ENCODE peak calls at places on chromosomes 1 and 21, in four cellular contexts. I, X, E and W are unnamed samples.

GRCh38 chr1:25031966-25032667 is 102.0 kb upstream of the RUNX3 start:
- DNase-seq in X (no peak), E (no peak), I (no peak), W (no peak)

GRCh38 chr1:67973061-67973460 is 77.4 kb downstream of the DIRAS3 start:
- DNase-seq in I (no peak), E (no peak), X (no peak), W (no peak)

GRCh38 chr21:17414766-17415165 is 98.1 kb upstream of the CXADR start:
- DNase-seq in I (no peak), E (no peak), X (no peak), W (no peak)

GRCh38 chr1:206133751-206134371 is 16.7 kb upstream of the AVPR1B start:
- DNase-seq in X (no peak), E (no peak), I (no peak), W (no peak)

GRCh38 chr1:155184351-155184811 is 10.7 kb downstream of the TRIM46 start:
- DNase-seq in X (no peak), E (no peak), I (no peak), W (no peak)

GRCh38 chr1:78622548-78622947 is 2.3 kb downstream of the IFI44L start:
- DNase-seq in X (no peak), E (no peak), I (no peak), W (no peak)

GRCh38 chr1:99503276-99503747 is 142.6 kb upstream of the PALMD start:
- DNase-seq in E (peak; percentile 26), I (no peak), X (no peak), W (peak; percentile 55)

GRCh38 chr21:25961042-25961441 is 209.5 kb downstream of the APP start:
- DNase-seq in X (no peak), E (no peak), I (no peak), W (no peak)

GRCh38 chr1:247047260-247047659 is 31.4 kb downstream of the ZNF670 start:
- DNase-seq in E (no peak), I (no peak), X (no peak), W (no peak)

GRCh38 chr1:54995835-54996234 is 2.9 kb upstream of the BSND start:
- DNase-seq in X (no peak), I (no peak), E (no peak), W (no peak)

GRCh38 chr1:75707191-75707590 is 17.3 kb upstream of the ACADM start:
- DNase-seq in X (no peak), I (no peak), E (no peak), W (no peak)

GRCh38 chr1:14778882-14779594 is 180.6 kb downstream of the KAZN start:
- DNase-seq in E (no peak), I (peak; percentile 21), X (peak; percentile 48), W (no peak)

GRCh38 chr1:30847358-30847972 is 61.1 kb downstream of the SDC3 start:
- DNase-seq in I (no peak), E (peak; percentile 66), X (peak; percentile 81), W (no peak)

GRCh38 chr1:170714163-170714562 is 50.2 kb downstream of the PRRX1 start:
- DNase-seq in I (no peak), E (no peak), X (no peak), W (no peak)

GRCh38 chr1:89310505-89310904 is 37.8 kb upstream of the GBP5 start:
- DNase-seq in I (no peak), X (no peak), E (no peak), W (peak; percentile 42)

GRCh38 chr1:61043010-61043820 is 39.1 kb upstream of the NFIA start:
- DNase-seq in I (peak; percentile 28), E (peak; percentile 91), X (peak; percentile 93), W (no peak)

GRCh38 chr1:110488867-110489266 is 30.1 kb downstream of the KCNA10 start:
- DNase-seq in I (no peak), X (no peak), E (no peak), W (no peak)

GRCh38 chr1:110487676-110488075 is 31.3 kb downstream of the KCNA10 start:
- DNase-seq in E (no peak), I (no peak), X (no peak), W (no peak)

GRCh38 chr1:110489973-110490542 is 28.9 kb downstream of the KCNA10 start:
- DNase-seq in X (no peak), E (no peak), I (no peak), W (no peak)

GRCh38 chr1:110490791-110491451 is 28.1 kb downstream of the KCNA10 start:
- DNase-seq in E (no peak), X (no peak), I (no peak), W (no peak)

GRCh38 chr1:110489406-110489805 is 29.6 kb downstream of the KCNA10 start:
- DNase-seq in I (no peak), E (no peak), X (no peak), W (no peak)
- H3K4me3 ChIP-seq in I (no peak overlapping the region), E (no peak overlapping the region), X (no peak overlapping the region), W (no peak overlapping the region)

GRCh38 chr1:153945795-153946621 is 510 bp downstream of the DENND4B start:
- DNase-seq in E (peak; percentile 78), I (no peak), X (peak; percentile 85), W (no peak)
- TF ChIP-seq CTCF in E (no peak), I (no peak), X (no peak), W (no peak)

DNA sequence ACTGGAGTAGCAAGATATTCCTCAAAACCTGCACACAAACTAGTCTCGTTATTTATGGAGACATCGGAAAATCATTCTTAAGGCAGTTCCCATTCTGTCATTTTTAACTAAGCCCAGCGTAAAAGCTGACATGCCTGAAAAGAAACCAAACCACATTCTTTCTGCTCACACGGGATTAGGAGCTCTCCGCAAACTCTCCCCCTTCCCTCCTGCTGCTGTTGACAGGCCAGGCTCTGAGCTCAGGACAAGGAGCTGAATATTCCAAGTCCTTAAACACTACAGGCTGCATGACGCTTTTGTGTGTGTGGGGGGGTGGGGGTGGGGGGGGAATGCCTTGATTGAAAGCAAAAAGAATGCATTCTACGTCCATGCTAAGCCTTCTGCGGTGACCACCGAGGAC is 5.2 kb downstream of the OLIG1 start:
- DNase-seq in X (no peak), E (no peak), I (no peak), W (no peak)
- H3K4me3 ChIP-seq in X (no peak overlapping the region), E (no peak overlapping the region), I (no peak overlapping the region), W (no peak overlapping the region)

GRCh38 chr1:85282424-85282823 is 6.0 kb upstream of the BCL10 start:
- DNase-seq in X (no peak), I (peak; percentile 41), E (no peak), W (no peak)
- TF ChIP-seq CTCF in X (no peak), I (peak; percentile 77), E (no peak), W (peak; percentile 44)

GRCh38 chr21:39118604-39119215 is 64.5 kb downstream of the PSMG1 start:
- DNase-seq in E (no peak), I (no peak), X (no peak), W (no peak)

GRCh38 chr21:39118061-39118460 is 65.2 kb downstream of the PSMG1 start:
- DNase-seq in X (no peak), E (no peak), I (no peak), W (no peak)

GRCh38 chr21:39115659-39116235 is 67.5 kb downstream of the PSMG1 start:
- DNase-seq in X (no peak), E (no peak), I (no peak), W (no peak)

GRCh38 chr21:39117571-39117970 is 65.7 kb downstream of the PSMG1 start:
- DNase-seq in I (no peak), E (no peak), X (no peak), W (no peak)

DNA sequence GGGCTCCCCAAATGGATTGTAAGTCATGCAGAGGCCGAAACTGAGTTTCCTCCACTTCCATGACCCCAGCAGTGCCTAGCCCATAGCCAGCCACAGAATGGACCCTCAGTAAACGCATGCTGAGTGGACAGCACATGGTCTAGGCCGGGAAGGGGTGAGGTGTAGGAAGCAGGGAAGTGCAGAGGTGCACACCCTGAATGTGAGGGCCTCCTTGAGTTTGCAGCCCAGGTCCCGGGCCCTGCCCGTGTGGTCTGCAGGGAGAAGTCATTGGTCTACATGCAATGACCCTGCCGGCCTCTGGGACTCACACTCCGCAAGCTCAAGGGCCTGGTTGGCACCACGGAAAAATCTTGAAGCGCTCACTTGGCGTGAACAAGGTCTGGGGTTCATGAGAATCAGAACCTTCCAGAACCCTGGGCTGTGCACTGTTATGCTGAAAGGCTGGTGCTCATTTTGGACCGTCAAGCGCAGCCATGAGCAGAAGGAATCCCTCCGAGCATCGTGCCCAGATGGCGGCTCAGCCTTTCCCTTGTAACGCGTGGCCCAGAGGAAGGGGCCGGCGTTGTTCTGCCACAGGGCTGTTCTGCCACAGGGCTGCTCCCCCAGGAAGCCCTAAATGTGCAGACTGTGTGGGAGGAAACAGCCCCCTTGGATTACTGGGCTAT is 66.4 kb downstream of the PSMG1 start:
- DNase-seq in I (no peak), E (no peak), X (no peak), W (no peak)
- H3K4me3 ChIP-seq in I (no peak overlapping the region), E (no peak overlapping the region), X (no peak overlapping the region), W (no peak overlapping the region)

GRCh38 chr21:30072496-30072895 is 94.1 kb downstream of the CLDN17 start:
- DNase-seq in X (peak; percentile 46), I (no peak), E (no peak), W (no peak)
- TF ChIP-seq CTCF in X (peak; percentile 27), I (no peak), E (no peak), W (peak; percentile 39)

DNA sequence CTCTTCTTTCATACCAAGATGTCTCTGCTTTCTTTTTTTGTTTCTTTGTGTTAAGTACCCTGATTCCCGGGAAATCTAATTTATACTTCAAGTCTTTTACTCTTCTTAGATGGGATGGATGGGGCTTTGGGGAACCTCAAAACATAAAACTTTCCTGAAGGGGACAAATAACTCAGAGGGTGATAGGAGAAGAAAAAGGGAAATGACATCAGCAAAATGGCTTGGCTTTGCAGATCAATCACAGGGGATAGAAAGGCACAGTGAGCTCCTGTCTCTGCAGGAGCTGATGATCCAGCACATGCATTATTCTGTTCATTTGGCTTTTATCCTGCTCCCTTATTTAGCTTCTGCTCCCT is 1.4 kb upstream of the CA14 start:
- DNase-seq in E (no peak), X (no peak), I (no peak), W (no peak)
- H3K4me3 ChIP-seq in E (no peak overlapping the region), X (peak overlapping the region; percentile 28), I (no peak overlapping the region), W (no peak overlapping the region)